ENCODE peak calls at places on chromosome 16, in eight cellular contexts. One of them, this sample, is unnamed.
A peak's percentile ranks its signal among the peaks of the same experiment; 100 is the strongest.

GRCh38 chr16:81932668-81933067 is 78.6 kb downstream of the SDR42E1 start:
- DNase-seq in activated gamma-delta T cell treated with Interleukin-2 at 50 U/mL for 16 hours: no peak
- DNase-seq in endothelial cell: no peak
- DNase-seq in stimulated activated CD8-positive, alpha-beta memory T cell treated with anti-CD3 and anti-CD28 coated beads, Interleukin-4, amount 100 ng/mL, for 4 hours: no peak
- DNase-seq in A549: no peak
- DNase-seq in hippocampal formation: no peak
- DNase-seq in stromal cell of bone marrow: no peak
- DNase-seq in activated naive CD4-positive, alpha-beta T cell: no peak
- DNase-seq in this sample: no peak

GRCh38 chr16:79897444-79898146 is 297.1 kb upstream of the MAF start:
- DNase-seq in endothelial cell: no peak
- DNase-seq in stromal cell of bone marrow: peak; percentile 45
- DNase-seq in A549: peak; percentile 44
- DNase-seq in activated naive CD4-positive, alpha-beta T cell: no peak
- DNase-seq in stimulated activated CD8-positive, alpha-beta memory T cell treated with anti-CD3 and anti-CD28 coated beads, Interleukin-4, amount 100 ng/mL, for 4 hours: no peak
- DNase-seq in hippocampal formation: no peak
- DNase-seq in activated gamma-delta T cell treated with Interleukin-2 at 50 U/mL for 16 hours: no peak
- DNase-seq in this sample: no peak

GRCh38 chr16:1787322-1788094 is 4.7 kb downstream of the NUBP2 start:
- DNase-seq in activated naive CD4-positive, alpha-beta T cell: no peak
- DNase-seq in stimulated activated CD8-positive, alpha-beta memory T cell treated with anti-CD3 and anti-CD28 coated beads, Interleukin-4, amount 100 ng/mL, for 4 hours: no peak
- DNase-seq in endothelial cell: no peak
- DNase-seq in hippocampal formation: no peak
- DNase-seq in A549: no peak
- DNase-seq in stromal cell of bone marrow: no peak
- DNase-seq in activated gamma-delta T cell treated with Interleukin-2 at 50 U/mL for 16 hours: peak; percentile 3
- DNase-seq in this sample: no peak

GRCh38 chr16:87602821-87603683 is 744 bp downstream of the JPH3 start:
- DNase-seq in hippocampal formation: no peak
- DNase-seq in activated naive CD4-positive, alpha-beta T cell: no peak
- DNase-seq in endothelial cell: peak; percentile 42
- DNase-seq in stromal cell of bone marrow: no peak
- DNase-seq in stimulated activated CD8-positive, alpha-beta memory T cell treated with anti-CD3 and anti-CD28 coated beads, Interleukin-4, amount 100 ng/mL, for 4 hours: no peak
- DNase-seq in A549: peak; percentile 23
- DNase-seq in activated gamma-delta T cell treated with Interleukin-2 at 50 U/mL for 16 hours: no peak
- DNase-seq in this sample: no peak

GRCh38 chr16:24668481-24669001 is 60.9 kb upstream of the TNRC6A start:
- DNase-seq in A549: no peak
- DNase-seq in hippocampal formation: no peak
- DNase-seq in stimulated activated CD8-positive, alpha-beta memory T cell treated with anti-CD3 and anti-CD28 coated beads, Interleukin-4, amount 100 ng/mL, for 4 hours: no peak
- DNase-seq in stromal cell of bone marrow: peak; percentile 79
- DNase-seq in endothelial cell: no peak
- DNase-seq in activated naive CD4-positive, alpha-beta T cell: no peak
- DNase-seq in activated gamma-delta T cell treated with Interleukin-2 at 50 U/mL for 16 hours: no peak
- DNase-seq in this sample: no peak

GRCh38 chr16:68512742-68513141 is 26.3 kb upstream of the ZFP90 start:
- DNase-seq in hippocampal formation: no peak
- DNase-seq in endothelial cell: no peak
- DNase-seq in A549: no peak
- DNase-seq in activated gamma-delta T cell treated with Interleukin-2 at 50 U/mL for 16 hours: no peak
- DNase-seq in stromal cell of bone marrow: no peak
- DNase-seq in activated naive CD4-positive, alpha-beta T cell: no peak
- DNase-seq in stimulated activated CD8-positive, alpha-beta memory T cell treated with anti-CD3 and anti-CD28 coated beads, Interleukin-4, amount 100 ng/mL, for 4 hours: no peak
- DNase-seq in this sample: no peak

GRCh38 chr16:48720266-48720665 is 110.3 kb upstream of the N4BP1 start:
- DNase-seq in A549: peak; percentile 4
- DNase-seq in stromal cell of bone marrow: no peak
- DNase-seq in activated gamma-delta T cell treated with Interleukin-2 at 50 U/mL for 16 hours: no peak
- DNase-seq in activated naive CD4-positive, alpha-beta T cell: no peak
- DNase-seq in stimulated activated CD8-positive, alpha-beta memory T cell treated with anti-CD3 and anti-CD28 coated beads, Interleukin-4, amount 100 ng/mL, for 4 hours: no peak
- DNase-seq in endothelial cell: peak; percentile 66
- DNase-seq in hippocampal formation: no peak
- DNase-seq in this sample: no peak

GRCh38 chr16:80080287-80080851 is 460.4 kb upstream of the DYNLRB2 start:
- DNase-seq in hippocampal formation: no peak
- DNase-seq in activated naive CD4-positive, alpha-beta T cell: no peak
- DNase-seq in stimulated activated CD8-positive, alpha-beta memory T cell treated with anti-CD3 and anti-CD28 coated beads, Interleukin-4, amount 100 ng/mL, for 4 hours: no peak
- DNase-seq in stromal cell of bone marrow: no peak
- DNase-seq in A549: no peak
- DNase-seq in activated gamma-delta T cell treated with Interleukin-2 at 50 U/mL for 16 hours: no peak
- DNase-seq in endothelial cell: no peak
- DNase-seq in this sample: no peak

GRCh38 chr16:88941051-88941932 is 35.7 kb downstream of the CBFA2T3 start:
- DNase-seq in A549: no peak
- DNase-seq in stromal cell of bone marrow: no peak
- DNase-seq in endothelial cell: no peak
- DNase-seq in stimulated activated CD8-positive, alpha-beta memory T cell treated with anti-CD3 and anti-CD28 coated beads, Interleukin-4, amount 100 ng/mL, for 4 hours: no peak
- DNase-seq in activated gamma-delta T cell treated with Interleukin-2 at 50 U/mL for 16 hours: no peak
- DNase-seq in activated naive CD4-positive, alpha-beta T cell: no peak
- DNase-seq in hippocampal formation: no peak
- DNase-seq in this sample: no peak

GRCh38 chr16:2026461-2027023 is at the start of gene NHERF2:
- DNase-seq in A549: no peak
- DNase-seq in activated gamma-delta T cell treated with Interleukin-2 at 50 U/mL for 16 hours: no peak
- DNase-seq in stromal cell of bone marrow: no peak
- DNase-seq in activated naive CD4-positive, alpha-beta T cell: no peak
- DNase-seq in stimulated activated CD8-positive, alpha-beta memory T cell treated with anti-CD3 and anti-CD28 coated beads, Interleukin-4, amount 100 ng/mL, for 4 hours: no peak
- DNase-seq in endothelial cell: no peak
- DNase-seq in hippocampal formation: no peak
- DNase-seq in this sample: no peak

GRCh38 chr16:642189-643049 is 791 bp downstream of the MCRIP2 start:
- DNase-seq in A549: peak; percentile 52
- DNase-seq in stromal cell of bone marrow: no peak
- DNase-seq in activated naive CD4-positive, alpha-beta T cell: no peak
- DNase-seq in hippocampal formation: peak; percentile 31
- DNase-seq in endothelial cell: no peak
- DNase-seq in activated gamma-delta T cell treated with Interleukin-2 at 50 U/mL for 16 hours: no peak
- DNase-seq in stimulated activated CD8-positive, alpha-beta memory T cell treated with anti-CD3 and anti-CD28 coated beads, Interleukin-4, amount 100 ng/mL, for 4 hours: no peak
- DNase-seq in this sample: no peak

GRCh38 chr16:3503513-3503912 is 2.7 kb downstream of the CLUAP1 start:
- DNase-seq in activated gamma-delta T cell treated with Interleukin-2 at 50 U/mL for 16 hours: peak; percentile 50
- DNase-seq in hippocampal formation: no peak
- DNase-seq in A549: no peak
- DNase-seq in activated naive CD4-positive, alpha-beta T cell: no peak
- DNase-seq in stimulated activated CD8-positive, alpha-beta memory T cell treated with anti-CD3 and anti-CD28 coated beads, Interleukin-4, amount 100 ng/mL, for 4 hours: no peak
- DNase-seq in stromal cell of bone marrow: no peak
- DNase-seq in endothelial cell: no peak
- DNase-seq in this sample: no peak

GRCh38 chr16:78869492-78869891 is 731.0 kb downstream of the MAF start:
- DNase-seq in activated gamma-delta T cell treated with Interleukin-2 at 50 U/mL for 16 hours: no peak
- DNase-seq in stimulated activated CD8-positive, alpha-beta memory T cell treated with anti-CD3 and anti-CD28 coated beads, Interleukin-4, amount 100 ng/mL, for 4 hours: no peak
- DNase-seq in stromal cell of bone marrow: no peak
- DNase-seq in activated naive CD4-positive, alpha-beta T cell: no peak
- DNase-seq in hippocampal formation: no peak
- DNase-seq in endothelial cell: no peak
- DNase-seq in A549: no peak
- DNase-seq in this sample: no peak

GRCh38 chr16:86375841-86376240 is 134.5 kb upstream of the FOXF1 start:
- DNase-seq in stromal cell of bone marrow: no peak
- DNase-seq in endothelial cell: no peak
- DNase-seq in activated naive CD4-positive, alpha-beta T cell: no peak
- DNase-seq in stimulated activated CD8-positive, alpha-beta memory T cell treated with anti-CD3 and anti-CD28 coated beads, Interleukin-4, amount 100 ng/mL, for 4 hours: no peak
- DNase-seq in activated gamma-delta T cell treated with Interleukin-2 at 50 U/mL for 16 hours: no peak
- DNase-seq in hippocampal formation: no peak
- DNase-seq in A549: no peak
- DNase-seq in this sample: no peak

GRCh38 chr16:86096850-86097249 is 197.9 kb downstream of the IRF8 start:
- DNase-seq in stromal cell of bone marrow: no peak
- DNase-seq in A549: no peak
- DNase-seq in endothelial cell: no peak
- DNase-seq in activated gamma-delta T cell treated with Interleukin-2 at 50 U/mL for 16 hours: no peak
- DNase-seq in activated naive CD4-positive, alpha-beta T cell: no peak
- DNase-seq in stimulated activated CD8-positive, alpha-beta memory T cell treated with anti-CD3 and anti-CD28 coated beads, Interleukin-4, amount 100 ng/mL, for 4 hours: no peak
- DNase-seq in hippocampal formation: no peak
- DNase-seq in this sample: no peak

GRCh38 chr16:38941-39892 is 14.2 kb downstream of the POLR3K start:
- DNase-seq in stromal cell of bone marrow: no peak
- DNase-seq in hippocampal formation: no peak
- DNase-seq in activated naive CD4-positive, alpha-beta T cell: no peak
- DNase-seq in activated gamma-delta T cell treated with Interleukin-2 at 50 U/mL for 16 hours: peak; percentile 53
- DNase-seq in A549: no peak
- DNase-seq in endothelial cell: no peak
- DNase-seq in stimulated activated CD8-positive, alpha-beta memory T cell treated with anti-CD3 and anti-CD28 coated beads, Interleukin-4, amount 100 ng/mL, for 4 hours: no peak
- DNase-seq in this sample: no peak

GRCh38 chr16:72666267-72666666 is 381.7 kb downstream of the ZFHX3 start:
- DNase-seq in stromal cell of bone marrow: no peak
- DNase-seq in hippocampal formation: no peak
- DNase-seq in endothelial cell: no peak
- DNase-seq in stimulated activated CD8-positive, alpha-beta memory T cell treated with anti-CD3 and anti-CD28 coated beads, Interleukin-4, amount 100 ng/mL, for 4 hours: no peak
- DNase-seq in activated naive CD4-positive, alpha-beta T cell: no peak
- DNase-seq in A549: no peak
- DNase-seq in activated gamma-delta T cell treated with Interleukin-2 at 50 U/mL for 16 hours: no peak
- DNase-seq in this sample: no peak

GRCh38 chr16:21235199-21235585 is 1.7 kb downstream of the ANKS4B start:
- DNase-seq in stimulated activated CD8-positive, alpha-beta memory T cell treated with anti-CD3 and anti-CD28 coated beads, Interleukin-4, amount 100 ng/mL, for 4 hours: no peak
- DNase-seq in hippocampal formation: no peak
- DNase-seq in A549: no peak
- DNase-seq in activated naive CD4-positive, alpha-beta T cell: no peak
- DNase-seq in activated gamma-delta T cell treated with Interleukin-2 at 50 U/mL for 16 hours: no peak
- DNase-seq in stromal cell of bone marrow: no peak
- DNase-seq in endothelial cell: no peak
- DNase-seq in this sample: no peak

GRCh38 chr16:47872228-47872627 is 283.6 kb downstream of the ABCC12 start:
- DNase-seq in A549: no peak
- DNase-seq in activated gamma-delta T cell treated with Interleukin-2 at 50 U/mL for 16 hours: no peak
- DNase-seq in activated naive CD4-positive, alpha-beta T cell: no peak
- DNase-seq in stromal cell of bone marrow: no peak
- DNase-seq in hippocampal formation: no peak
- DNase-seq in endothelial cell: no peak
- DNase-seq in stimulated activated CD8-positive, alpha-beta memory T cell treated with anti-CD3 and anti-CD28 coated beads, Interleukin-4, amount 100 ng/mL, for 4 hours: no peak
- DNase-seq in this sample: no peak

GRCh38 chr16:21159281-21159951 is 942 bp downstream of the LDAF1 start:
- DNase-seq in A549: no peak
- DNase-seq in stromal cell of bone marrow: no peak
- DNase-seq in hippocampal formation: no peak
- DNase-seq in endothelial cell: peak; percentile 22
- DNase-seq in stimulated activated CD8-positive, alpha-beta memory T cell treated with anti-CD3 and anti-CD28 coated beads, Interleukin-4, amount 100 ng/mL, for 4 hours: no peak
- DNase-seq in activated gamma-delta T cell treated with Interleukin-2 at 50 U/mL for 16 hours: no peak
- DNase-seq in activated naive CD4-positive, alpha-beta T cell: no peak
- DNase-seq in this sample: no peak

GRCh38 chr16:68960910-68961309 is 117.6 kb downstream of the TANGO6 start:
- DNase-seq in stimulated activated CD8-positive, alpha-beta memory T cell treated with anti-CD3 and anti-CD28 coated beads, Interleukin-4, amount 100 ng/mL, for 4 hours: no peak
- DNase-seq in hippocampal formation: no peak
- DNase-seq in A549: no peak
- DNase-seq in stromal cell of bone marrow: no peak
- DNase-seq in activated gamma-delta T cell treated with Interleukin-2 at 50 U/mL for 16 hours: no peak
- DNase-seq in endothelial cell: no peak
- DNase-seq in activated naive CD4-positive, alpha-beta T cell: no peak
- DNase-seq in this sample: no peak

GRCh38 chr16:85555549-85556455 is 57.3 kb upstream of the GSE1 start:
- DNase-seq in stimulated activated CD8-positive, alpha-beta memory T cell treated with anti-CD3 and anti-CD28 coated beads, Interleukin-4, amount 100 ng/mL, for 4 hours: no peak
- DNase-seq in activated gamma-delta T cell treated with Interleukin-2 at 50 U/mL for 16 hours: no peak
- DNase-seq in stromal cell of bone marrow: no peak
- DNase-seq in hippocampal formation: no peak
- DNase-seq in A549: peak; percentile 18
- DNase-seq in endothelial cell: peak; percentile 55
- DNase-seq in activated naive CD4-positive, alpha-beta T cell: no peak
- DNase-seq in this sample: no peak

GRCh38 chr16:87201052-87201451 is 116.1 kb downstream of the C16orf95 start:
- DNase-seq in stromal cell of bone marrow: peak; percentile 99
- DNase-seq in activated naive CD4-positive, alpha-beta T cell: no peak
- DNase-seq in hippocampal formation: no peak
- DNase-seq in activated gamma-delta T cell treated with Interleukin-2 at 50 U/mL for 16 hours: no peak
- DNase-seq in endothelial cell: no peak
- DNase-seq in stimulated activated CD8-positive, alpha-beta memory T cell treated with anti-CD3 and anti-CD28 coated beads, Interleukin-4, amount 100 ng/mL, for 4 hours: no peak
- DNase-seq in A549: peak; percentile 56
- DNase-seq in this sample: no peak

GRCh38 chr16:56945847-56946527 is 14.0 kb downstream of the HERPUD1 start:
- DNase-seq in A549: no peak
- DNase-seq in activated gamma-delta T cell treated with Interleukin-2 at 50 U/mL for 16 hours: no peak
- DNase-seq in stimulated activated CD8-positive, alpha-beta memory T cell treated with anti-CD3 and anti-CD28 coated beads, Interleukin-4, amount 100 ng/mL, for 4 hours: no peak
- DNase-seq in endothelial cell: no peak
- DNase-seq in stromal cell of bone marrow: no peak
- DNase-seq in hippocampal formation: no peak
- DNase-seq in activated naive CD4-positive, alpha-beta T cell: no peak
- DNase-seq in this sample: no peak

GRCh38 chr16:53912155-53912554 is 208.2 kb downstream of the FTO start:
- DNase-seq in activated gamma-delta T cell treated with Interleukin-2 at 50 U/mL for 16 hours: peak; percentile 34
- DNase-seq in A549: no peak
- DNase-seq in hippocampal formation: no peak
- DNase-seq in endothelial cell: no peak
- DNase-seq in stromal cell of bone marrow: no peak
- DNase-seq in activated naive CD4-positive, alpha-beta T cell: no peak
- DNase-seq in stimulated activated CD8-positive, alpha-beta memory T cell treated with anti-CD3 and anti-CD28 coated beads, Interleukin-4, amount 100 ng/mL, for 4 hours: no peak
- DNase-seq in this sample: no peak

GRCh38 chr16:4200000-4200780 is 41.7 kb downstream of the SRL start:
- DNase-seq in hippocampal formation: peak; percentile 30
- DNase-seq in stimulated activated CD8-positive, alpha-beta memory T cell treated with anti-CD3 and anti-CD28 coated beads, Interleukin-4, amount 100 ng/mL, for 4 hours: no peak
- DNase-seq in activated gamma-delta T cell treated with Interleukin-2 at 50 U/mL for 16 hours: no peak
- DNase-seq in stromal cell of bone marrow: no peak
- DNase-seq in A549: peak; percentile 72
- DNase-seq in activated naive CD4-positive, alpha-beta T cell: no peak
- DNase-seq in endothelial cell: peak; percentile 80
- DNase-seq in this sample: no peak

This sample was measured in globus pallidus.